ENCODE peak calls at places on chromosomes 5 and 9, in nine cellular contexts. B is right lobe of liver, K is HepG2, T is heart left ventricle, R is K562, C is IMR-90, P is HCT116, W is A549, E is body of pancreas. O is an unnamed sample.

GRCh38 chr5:61586096-61587084 is 254.3 kb downstream of the ZSWIM6 start:
- ATAC-seq in B (no peak), K (no peak), T (no peak), R (no peak), C (no peak), P (no peak), W (no peak), E (peak), O (no peak)

GRCh38 chr5:80554646-80555045 is 15.4 kb downstream of the ANKRD34B start:
- ATAC-seq in B (no peak), K (no peak), T (no peak), R (peak), C (no peak), P (no peak), W (no peak), E (no peak), O (no peak)

GRCh38 chr9:106432631-106433030 is 430.3 kb upstream of the ZNF462 start:
- ATAC-seq in B (no peak), K (no peak), T (no peak), R (no peak), C (no peak), P (no peak), W (no peak), E (no peak), O (no peak)

GRCh38 chr5:96065577-96066385 is 104.1 kb upstream of the ELL2 start:
- ATAC-seq in B (peak), K (peak), T (no peak), R (no peak), C (no peak), P (no peak), W (no peak), E (no peak), O (no peak)

GRCh38 chr9:37102476-37102875 is 17.9 kb upstream of the ZCCHC7 start:
- ATAC-seq in B (no peak), K (no peak), T (no peak), R (no peak), C (no peak), P (no peak), W (no peak), E (no peak), O (no peak)

GRCh38 chr5:155943516-155944407 is 383.2 kb upstream of the SGCD start:
- ATAC-seq in B (peak), K (peak), T (peak), R (no peak), C (peak), P (no peak), W (peak), E (peak), O (peak)

GRCh38 chr5:40277161-40277906 is 402.4 kb upstream of the PTGER4 start:
- ATAC-seq in B (no peak), K (no peak), T (no peak), R (no peak), C (no peak), P (no peak), W (no peak), E (no peak), O (no peak)

GRCh38 chr5:59798862-59799667 is 94.5 kb downstream of the PDE4D start:
- ATAC-seq in B (peak), K (no peak), T (no peak), R (no peak), C (no peak), P (no peak), W (peak), E (peak), O (no peak)

GRCh38 chr5:180970336-180970735 is 18.3 kb upstream of the BTNL3 start:
- ATAC-seq in B (no peak), K (no peak), T (no peak), R (no peak), C (no peak), P (no peak), W (no peak), E (no peak), O (no peak)
- TF ChIP-seq POLR2A in B (no peak), K (no peak), T (no peak), R (no peak), C (no peak), P (no peak), W (no peak), E (no peak), O (no peak)

GRCh38 chr9:74887981-74888370 is 255 bp upstream of the TRPM6 start:
- ATAC-seq in B (no peak), K (no peak), T (no peak), R (no peak), C (no peak), P (no peak), W (no peak), E (no peak), O (no peak)

DNA sequence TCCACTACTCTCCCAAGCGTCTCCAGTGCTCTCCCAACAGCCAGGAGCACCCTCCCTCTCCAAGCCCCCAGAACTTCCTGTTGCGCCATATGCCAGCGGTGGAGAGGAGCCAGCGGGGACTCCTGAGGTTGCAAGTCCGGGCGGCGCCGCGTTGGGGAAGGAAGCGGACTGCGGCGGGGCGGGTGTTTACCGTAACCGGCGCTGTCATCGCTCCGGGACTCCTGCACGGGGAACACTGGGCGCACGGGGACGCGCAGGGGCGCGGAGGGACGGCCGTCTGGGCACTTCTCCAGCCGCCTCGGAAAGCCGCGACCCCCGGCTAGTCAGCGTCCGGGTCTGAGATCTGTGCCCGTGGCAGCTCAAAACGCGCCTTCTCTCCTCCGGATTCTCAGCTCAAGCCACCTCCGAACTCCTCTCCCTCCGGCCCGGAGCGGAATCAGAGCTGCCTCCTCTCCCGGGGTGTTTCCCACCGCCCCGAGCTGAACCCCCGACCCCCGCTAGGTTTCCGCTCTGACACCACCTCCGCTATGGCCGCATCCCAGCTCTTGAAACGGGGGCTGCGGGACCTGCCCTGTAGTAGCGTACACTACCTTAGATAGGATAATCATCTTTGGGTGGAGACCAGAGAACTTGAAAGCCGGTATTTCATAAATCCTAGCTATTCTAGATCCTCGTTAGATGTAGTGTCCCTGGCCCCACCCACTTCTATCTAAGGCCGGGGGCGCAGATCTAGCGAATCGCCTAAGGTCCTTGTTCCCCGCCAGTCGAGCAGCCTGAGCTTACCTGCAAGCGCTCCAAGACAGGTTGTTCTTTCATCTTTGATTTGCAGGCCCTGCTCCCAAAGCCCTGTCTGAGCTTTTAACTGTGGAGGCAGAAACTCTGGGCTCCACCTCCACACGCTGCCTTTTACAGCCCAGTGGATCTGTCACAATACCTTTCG is at the start of gene TRPM6:
- ATAC-seq in B (peak), K (peak), T (peak), R (peak), C (peak), P (peak), W (peak), E (peak), O (peak)
- TF ChIP-seq POLR2A in B (no peak), K (no peak), T (no peak), R (no peak), C (no peak), P (no peak), W (peak), E (peak), O (no peak)

DNA sequence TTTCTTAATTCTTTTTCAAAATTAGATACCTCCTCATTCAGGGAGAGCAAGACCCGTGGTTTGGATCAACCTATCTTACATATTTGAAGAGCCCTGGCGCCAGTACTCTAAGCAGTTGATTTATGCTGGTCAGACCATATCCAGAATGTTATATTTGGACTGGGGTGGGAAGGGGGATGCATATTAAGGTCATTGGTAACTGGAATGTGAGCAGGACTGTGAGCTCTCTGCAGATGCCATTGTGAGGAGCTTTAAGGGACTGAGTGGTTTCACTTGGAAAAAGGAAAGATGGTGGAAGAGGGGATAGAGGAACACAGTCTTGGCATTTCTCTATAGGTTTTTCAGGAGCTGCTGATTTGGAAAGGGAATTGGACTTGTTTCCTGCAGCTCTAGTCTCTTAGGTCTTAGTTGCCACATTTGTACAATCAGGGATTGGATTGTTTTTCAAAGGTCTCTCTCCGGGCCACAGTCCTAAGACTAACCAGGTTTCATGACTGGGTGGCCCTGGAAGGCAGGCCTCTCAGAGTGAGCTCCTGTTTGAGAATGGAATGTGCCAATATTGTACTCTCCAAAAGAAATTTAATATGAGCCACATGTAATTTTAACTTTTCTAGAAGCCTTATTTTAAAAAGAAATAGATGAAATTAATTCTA is 25.8 kb upstream of the F2R start:
- ATAC-seq in B (no peak), K (no peak), T (no peak), R (no peak), C (no peak), P (peak), W (no peak), E (no peak), O (no peak)
- TF ChIP-seq POLR2A in B (no peak), K (no peak), T (no peak), R (no peak), C (no peak), P (no peak), W (no peak), E (no peak), O (no peak)

GRCh38 chr9:133119461-133120342 is 1.3 kb downstream of the RALGDS start:
- ATAC-seq in B (no peak), K (peak), T (no peak), R (no peak), C (no peak), P (no peak), W (no peak), E (no peak), O (no peak)

GRCh38 chr9:133122167-133122550 is 1.1 kb upstream of the RALGDS start:
- ATAC-seq in B (no peak), K (no peak), T (no peak), R (no peak), C (no peak), P (no peak), W (no peak), E (no peak), O (no peak)

GRCh38 chr9:133119039-133119438 is 2.0 kb downstream of the RALGDS start:
- ATAC-seq in B (peak), K (no peak), T (no peak), R (no peak), C (no peak), P (no peak), W (no peak), E (no peak), O (no peak)

GRCh38 chr9:133121200-133122166 is at the start of gene RALGDS:
- ATAC-seq in B (peak), K (peak), T (peak), R (peak), C (peak), P (peak), W (peak), E (peak), O (peak)

DNA sequence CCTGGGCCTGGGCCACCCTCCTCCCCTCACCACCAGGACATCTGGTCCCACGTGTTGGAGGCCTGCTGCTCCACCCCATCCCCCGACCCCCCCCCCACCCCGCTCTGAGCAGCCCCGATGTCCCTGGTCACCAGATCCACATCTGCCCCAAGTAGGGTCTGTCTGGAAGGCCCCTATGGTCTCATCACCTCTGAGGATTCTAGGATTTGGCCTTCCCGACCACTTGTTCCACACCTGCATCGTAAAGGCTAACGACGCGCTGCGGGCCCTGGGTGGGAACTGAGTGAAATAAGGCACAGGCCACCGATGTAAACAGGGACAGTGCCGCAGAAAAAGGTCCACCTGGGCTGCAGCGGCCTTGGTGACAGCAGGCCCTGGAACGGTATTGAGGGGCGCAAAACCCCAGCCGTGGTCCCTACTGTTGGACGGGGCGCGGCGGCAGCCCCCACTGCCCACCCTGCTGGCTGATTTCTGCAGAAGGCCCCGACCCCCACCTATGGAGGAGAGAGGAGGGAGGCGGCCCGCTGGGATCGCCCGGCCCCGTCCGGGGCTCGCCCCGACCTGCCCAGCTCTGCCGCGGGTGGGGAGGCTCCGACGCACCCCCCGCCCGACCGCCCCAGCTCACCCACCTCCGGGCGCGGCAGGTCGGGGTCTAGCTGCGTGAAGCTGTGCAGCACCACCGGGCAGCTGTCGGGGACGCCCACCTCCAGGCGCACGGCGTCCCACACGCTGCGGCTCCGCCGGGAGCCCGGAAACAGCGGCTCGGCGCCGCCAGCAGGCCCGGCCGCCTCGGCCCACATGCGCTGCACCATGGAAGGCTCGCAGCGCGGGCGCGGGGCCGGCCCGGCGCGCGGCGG is 469 bp downstream of the RALGDS start:
- ATAC-seq in B (no peak), K (peak), T (peak), R (peak), C (no peak), P (peak), W (peak), E (peak), O (peak)
- TF ChIP-seq POLR2A in B (peak), K (no peak), T (no peak), R (no peak), C (no peak), P (peak), W (peak), E (peak), O (peak)

GRCh38 chr5:181234455-181235306 is 9.0 kb downstream of the RACK1 start:
- ATAC-seq in B (no peak), K (peak), T (no peak), R (peak), C (peak), P (peak), W (peak), E (no peak), O (no peak)
- TF ChIP-seq POLR2A in B (no peak), K (peak), T (no peak), R (peak), C (peak), P (no peak), W (peak), E (no peak), O (no peak)

GRCh38 chr9:70480405-70480980 is 66.0 kb upstream of the KLF9 start:
- ATAC-seq in B (peak), K (peak), T (peak), R (no peak), C (peak), P (no peak), W (no peak), E (peak), O (peak)
- TF ChIP-seq POLR2A in B (peak), K (no peak), T (peak), R (no peak), C (peak), P (no peak), W (no peak), E (peak), O (peak)

DNA sequence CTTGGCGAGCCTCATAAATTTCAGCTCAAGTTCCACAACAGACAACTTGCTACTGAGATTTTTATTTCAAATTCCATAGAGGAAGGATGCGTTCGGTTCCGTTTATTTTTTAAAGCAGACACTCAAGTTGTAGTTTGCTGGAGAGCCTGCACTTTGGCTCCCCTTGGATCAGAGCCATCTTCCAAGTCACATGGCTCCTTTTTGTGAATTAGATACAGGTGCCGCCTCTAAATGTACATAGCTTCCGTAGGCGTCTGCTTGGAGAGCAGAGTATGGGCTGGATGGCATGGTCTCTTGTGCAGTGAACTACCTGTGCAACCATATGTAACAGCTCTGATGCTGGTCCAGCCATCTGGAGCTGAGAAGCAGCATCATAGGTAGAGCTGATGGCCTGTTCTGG is 73.9 kb upstream of the WWC1 start:
- ATAC-seq in B (no peak), K (no peak), T (no peak), R (no peak), C (no peak), P (no peak), W (no peak), E (no peak), O (no peak)
- TF ChIP-seq POLR2A in B (no peak), K (no peak), T (no peak), R (no peak), C (no peak), P (no peak), W (no peak), E (no peak), O (no peak)

GRCh38 chr5:150062523-150062922 is 23.8 kb downstream of the CSF1R start:
- ATAC-seq in B (no peak), K (no peak), T (no peak), R (no peak), C (peak), P (no peak), W (no peak), E (no peak), O (no peak)
- TF ChIP-seq POLR2A in B (no peak), K (no peak), T (no peak), R (no peak), C (no peak), P (no peak), W (no peak), E (no peak), O (no peak)

GRCh38 chr5:140632366-140633080 is 452 bp downstream of the CD14 start:
- ATAC-seq in B (peak), K (no peak), T (peak), R (no peak), C (peak), P (no peak), W (no peak), E (peak), O (peak)

GRCh38 chr5:140631831-140632365 is 1.1 kb downstream of the CD14 start:
- ATAC-seq in B (peak), K (no peak), T (peak), R (no peak), C (peak), P (no peak), W (no peak), E (peak), O (no peak)

GRCh38 chr5:140633081-140633471 is at the start of gene CD14:
- ATAC-seq in B (peak), K (peak), T (peak), R (no peak), C (peak), P (no peak), W (peak), E (peak), O (peak)

GRCh38 chr5:140630296-140630695 is 2.7 kb downstream of the CD14 start:
- ATAC-seq in B (no peak), K (no peak), T (no peak), R (no peak), C (no peak), P (no peak), W (no peak), E (no peak), O (no peak)

GRCh38 chr5:140631063-140631462 is 1.9 kb downstream of the CD14 start:
- ATAC-seq in B (no peak), K (no peak), T (peak), R (no peak), C (no peak), P (no peak), W (no peak), E (no peak), O (no peak)
- TF ChIP-seq POLR2A in B (peak), K (no peak), T (no peak), R (no peak), C (no peak), P (no peak), W (no peak), E (peak), O (no peak)

O was measured in gastroesophageal sphincter.